ENCODE peak calls at places on chromosome 15, in seven cellular contexts. I is mucosa of descending colon, O is AG10803, Q is nephron progenitor cell, V is right lobe of liver, T is PC-9, K is GM20000. E is an unnamed sample.

GRCh38 chr15:57377478-57377847 is 1.2 kb downstream of the CGNL1 start:
- DNase-seq in O (no peak), Q (no peak), I (no peak), V (peak), T (no peak), K (no peak), E (no peak)

GRCh38 chr15:28969511-28970085 is 83.8 kb downstream of the APBA2 start:
- DNase-seq in I (no peak), Q (no peak), K (no peak), O (no peak), T (no peak), V (no peak), E (no peak)

GRCh38 chr15:58240191-58240932 is 102.2 kb downstream of the AQP9 start:
- DNase-seq in K (no peak), V (no peak), Q (no peak), T (no peak), O (no peak), I (no peak), E (no peak)

GRCh38 chr15:43440721-43441281 is 52.2 kb downstream of the TP53BP1 start:
- DNase-seq in K (peak), V (peak), T (peak), Q (no peak), O (peak), I (no peak), E (peak)

GRCh38 chr15:63369296-63369695 is 12.3 kb downstream of the CA12 start:
- DNase-seq in O (no peak), K (no peak), I (no peak), Q (no peak), V (no peak), T (no peak), E (no peak)

GRCh38 chr15:20349774-20350498 is 191.7 kb downstream of the GOLGA6L6 start:
- DNase-seq in K (peak), V (no peak), Q (no peak), T (no peak), I (peak), O (no peak), E (peak)

GRCh38 chr15:33008284-33009011 is 186.1 kb downstream of the FMN1 start:
- DNase-seq in T (no peak), I (no peak), K (no peak), V (no peak), O (peak), Q (no peak), E (no peak)

GRCh38 chr15:45660231-45660979 is 25.6 kb downstream of the SQOR start:
- DNase-seq in K (peak), Q (no peak), V (no peak), O (peak), I (no peak), T (peak), E (peak)

GRCh38 chr15:63048115-63048985 is 5.8 kb downstream of the TPM1 start:
- DNase-seq in I (peak), K (peak), O (peak), T (peak), Q (peak), V (peak), E (peak)

GRCh38 chr15:84725001-84725491 is 9.1 kb upstream of the SEC11A start:
- DNase-seq in I (no peak), V (no peak), Q (no peak), K (peak), T (no peak), O (peak), E (no peak)

GRCh38 chr15:22959451-22960101 is 20.6 kb downstream of the CYFIP1 start:
- DNase-seq in K (no peak), V (peak), I (no peak), T (no peak), O (no peak), Q (peak), E (no peak)

GRCh38 chr15:40430271-40430805 is 10.4 kb upstream of the BAHD1 start:
- DNase-seq in T (no peak), I (no peak), V (no peak), K (no peak), O (peak), Q (peak), E (no peak)

GRCh38 chr15:64883097-64883581 is 28.6 kb upstream of the ANKDD1A start:
- DNase-seq in O (peak), I (peak), V (no peak), Q (no peak), K (peak), T (no peak), E (peak)

GRCh38 chr15:47862402-47862801 is 145.1 kb downstream of the SEMA6D start:
- DNase-seq in T (no peak), O (no peak), Q (no peak), V (no peak), K (peak), I (no peak), E (peak)

GRCh38 chr15:47857384-47858168 is 140.3 kb downstream of the SEMA6D start:
- DNase-seq in Q (no peak), T (no peak), V (no peak), I (no peak), O (no peak), K (peak), E (no peak)

GRCh38 chr15:47856071-47856470 is 138.8 kb downstream of the SEMA6D start:
- DNase-seq in K (no peak), O (no peak), I (no peak), V (no peak), Q (no peak), T (no peak), E (no peak)

DNA sequence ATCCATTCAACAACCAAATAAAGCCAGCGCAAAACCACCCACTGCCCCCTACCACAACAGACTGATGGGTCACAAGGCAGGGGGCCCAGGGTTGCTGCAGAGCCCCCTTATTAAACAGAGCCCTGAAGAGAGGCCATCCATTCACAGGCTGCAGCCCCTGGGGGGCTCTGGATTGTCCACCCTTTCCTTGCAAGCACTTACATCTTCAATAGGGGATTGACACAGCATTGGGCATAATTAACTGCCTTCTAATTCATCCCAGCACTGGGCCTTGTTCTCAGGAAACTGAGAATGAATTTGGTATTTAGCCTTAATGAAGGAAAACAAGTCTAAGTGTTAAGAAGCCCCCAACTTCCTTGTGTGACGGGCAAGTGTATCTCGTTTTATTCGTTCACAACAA is 143.9 kb downstream of the SEMA6D start:
- DNase-seq in O (no peak), V (no peak), Q (no peak), K (no peak), I (no peak), T (no peak), E (no peak)
- TF ChIP-seq CTCF in O (no peak), V (no peak), Q (no peak), K (no peak), I (no peak), T (no peak), E (no peak)

GRCh38 chr15:73936181-73936580 is 9.9 kb downstream of the LOXL1 start:
- DNase-seq in Q (no peak), V (no peak), T (peak), O (peak), K (no peak), I (no peak), E (no peak)
- TF ChIP-seq CTCF in Q (no peak), V (no peak), T (no peak), O (peak), K (no peak), I (no peak), E (no peak)

GRCh38 chr15:89492111-89492641 is 4.2 kb downstream of the RHCG start:
- DNase-seq in I (no peak), T (no peak), Q (peak), O (no peak), V (peak), K (no peak), E (no peak)
- TF ChIP-seq CTCF in I (no peak), T (peak), Q (peak), O (peak), V (no peak), K (peak), E (peak)

DNA sequence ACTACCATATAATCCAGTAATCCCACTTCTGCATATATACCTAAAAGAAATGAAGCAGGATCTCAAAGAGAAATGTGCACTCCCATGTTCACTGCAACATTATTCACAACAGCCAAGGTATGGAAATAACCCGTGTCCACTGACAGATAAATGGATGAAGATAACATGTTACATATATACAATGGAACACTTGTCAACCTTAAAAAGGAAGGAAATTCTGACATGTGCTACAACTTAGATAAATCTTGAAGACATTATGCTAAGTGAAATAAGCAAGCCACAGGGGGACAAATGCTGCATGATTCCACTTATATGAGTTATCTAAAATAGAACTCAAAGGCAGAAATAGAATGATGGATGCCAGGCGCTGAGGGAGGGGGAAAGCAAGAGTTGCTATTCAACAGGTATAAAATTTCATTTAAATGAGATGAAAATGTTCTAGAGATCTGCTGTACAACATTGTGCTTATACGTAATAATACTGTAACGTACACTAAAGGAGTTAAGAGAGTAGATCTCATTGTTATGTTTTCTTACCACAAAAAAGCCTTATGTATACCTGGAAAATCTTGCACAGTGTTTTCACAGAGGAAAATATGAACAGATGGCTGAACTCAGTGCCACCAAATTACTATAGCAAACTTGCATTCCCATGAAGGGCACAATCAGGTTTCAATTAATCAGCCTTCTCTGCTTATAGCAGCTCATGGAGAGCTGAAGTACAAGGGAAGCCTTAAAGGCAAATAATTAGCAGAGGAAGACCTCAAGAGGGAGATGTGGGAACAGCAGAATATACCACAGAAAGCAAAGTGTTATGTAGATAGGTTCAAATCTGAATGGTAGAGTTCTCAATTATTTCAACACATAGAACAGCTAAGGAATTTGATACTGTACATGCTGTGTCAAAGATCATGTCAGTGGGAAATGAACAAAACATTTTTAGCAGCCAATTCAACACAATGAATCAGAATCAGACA is 8.0 kb upstream of the VPS39 start:
- DNase-seq in T (no peak), K (no peak), O (no peak), I (no peak), V (no peak), Q (no peak), E (no peak)
- TF ChIP-seq CTCF in T (no peak), K (no peak), O (peak), I (no peak), V (no peak), Q (no peak), E (peak)

GRCh38 chr15:81108427-81108826 is 25.6 kb upstream of the CFAP161 start:
- DNase-seq in V (no peak), Q (peak), T (no peak), I (no peak), K (no peak), O (no peak), E (no peak)
- TF ChIP-seq CTCF in V (peak), Q (peak), T (peak), I (no peak), K (peak), O (peak), E (peak)

GRCh38 chr15:69044899-69045298 is 30.4 kb downstream of the NOX5 start:
- DNase-seq in T (peak), V (no peak), I (no peak), O (peak), Q (no peak), K (no peak), E (no peak)

GRCh38 chr15:69042531-69042930 is 28.0 kb downstream of the NOX5 start:
- DNase-seq in I (no peak), O (no peak), V (no peak), Q (no peak), K (no peak), T (no peak), E (no peak)

GRCh38 chr15:69046781-69047180 is 32.3 kb downstream of the NOX5 start:
- DNase-seq in K (no peak), T (no peak), Q (no peak), I (no peak), O (no peak), V (no peak), E (no peak)

GRCh38 chr15:69049976-69050375 is 35.5 kb downstream of the NOX5 start:
- DNase-seq in O (no peak), I (no peak), Q (no peak), T (no peak), V (no peak), K (no peak), E (no peak)

DNA sequence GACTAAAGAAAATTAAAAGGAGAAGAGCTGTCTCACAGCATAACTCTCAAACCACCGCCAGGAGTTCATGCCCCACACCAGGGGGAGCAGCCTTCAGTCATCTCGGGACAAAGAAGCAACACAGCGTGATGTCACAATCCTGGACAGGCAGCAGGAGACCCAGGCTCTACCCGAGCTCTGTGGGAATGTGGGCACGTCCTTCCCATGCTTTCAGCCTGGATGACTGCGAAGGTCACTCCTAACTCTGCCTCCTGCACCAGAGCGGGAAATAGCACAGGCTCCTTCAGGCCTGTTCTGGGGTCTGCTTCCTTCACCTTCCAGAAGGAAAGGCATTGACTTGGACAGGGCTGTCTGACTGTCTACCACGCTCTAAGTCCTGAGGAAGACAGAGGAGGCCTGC is 31.3 kb downstream of the NOX5 start:
- DNase-seq in T (no peak), K (no peak), I (no peak), V (no peak), O (peak), Q (peak), E (no peak)
- TF ChIP-seq CTCF in T (no peak), K (no peak), I (no peak), V (no peak), O (peak), Q (no peak), E (no peak)

DNA sequence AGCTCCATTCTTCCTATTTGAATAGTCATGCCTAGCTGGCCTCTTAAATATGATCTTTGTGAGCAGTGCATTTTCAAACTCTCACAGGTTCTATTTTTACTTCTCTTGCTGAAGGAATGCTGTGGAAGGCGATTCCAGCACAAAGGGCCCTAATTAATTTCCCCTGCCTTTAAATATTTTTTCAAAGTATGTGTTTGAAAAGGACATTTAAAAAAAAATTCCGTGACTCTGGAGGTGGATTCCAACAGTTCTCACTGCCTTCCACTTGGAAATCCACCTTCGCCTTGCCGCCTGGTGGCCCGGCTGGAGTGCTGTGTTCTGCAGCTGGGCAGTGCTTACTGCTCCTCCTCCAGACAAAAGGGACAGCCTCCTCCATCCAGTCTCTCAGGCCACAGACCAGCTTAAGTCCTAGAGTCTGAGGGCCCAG is 61.5 kb upstream of the CORO2B start:
- DNase-seq in Q (peak), K (no peak), T (no peak), I (no peak), V (no peak), O (peak), E (no peak)
- TF ChIP-seq CTCF in Q (no peak), K (no peak), T (no peak), I (no peak), V (no peak), O (peak), E (no peak)

GRCh38 chr15:68389041-68389930 is 42.7 kb downstream of the ITGA11 start:
- DNase-seq in T (no peak), I (no peak), Q (no peak), K (no peak), O (no peak), V (peak), E (no peak)
- TF ChIP-seq CTCF in T (no peak), I (no peak), Q (no peak), K (no peak), O (no peak), V (no peak), E (no peak)

GRCh38 chr15:25268166-25268565 is 170.7 kb downstream of the UBE3A start:
- DNase-seq in V (no peak), I (no peak), O (no peak), Q (no peak), T (no peak), K (no peak), E (no peak)
- TF ChIP-seq CTCF in V (no peak), I (no peak), O (no peak), Q (peak), T (peak), K (no peak), E (no peak)

GRCh38 chr15:90956551-90957104 is 1.9 kb downstream of the RCCD1 start:
- DNase-seq in V (peak), I (peak), T (no peak), K (peak), O (peak), Q (peak), E (peak)

GRCh38 chr15:90952901-90953677 is 1.6 kb upstream of the RCCD1 start:
- DNase-seq in T (no peak), O (no peak), K (no peak), V (no peak), Q (no peak), I (no peak), E (no peak)

GRCh38 chr15:90955911-90956310 is 1.2 kb downstream of the RCCD1 start:
- DNase-seq in I (peak), T (no peak), V (no peak), O (no peak), K (peak), Q (no peak), E (no peak)

GRCh38 chr15:90954712-90955671 is at the start of gene RCCD1:
- DNase-seq in V (peak), Q (peak), I (peak), T (peak), K (peak), O (peak), E (peak)

GRCh38 chr15:90953947-90954711 is 555 bp upstream of the RCCD1 start:
- DNase-seq in K (no peak), I (no peak), T (no peak), O (no peak), Q (no peak), V (no peak), E (no peak)
- TF ChIP-seq CTCF in K (no peak), I (no peak), T (no peak), O (no peak), Q (no peak), V (no peak), E (no peak)

E was measured in GM13977.